ENCODE peak calls at places on chromosomes 12 and 14, in seven cellular contexts. B, P, V, S, M, W and F are unnamed samples.
A peak's percentile ranks its signal among the peaks of the same experiment; 100 is the strongest.

GRCh38 chr14:51337520-51337919 is 97.5 kb downstream of the TMX1 start:
- DNase-seq in B (no peak), P (no peak), V (no peak), S (no peak), M (no peak), W (no peak), F (no peak)

GRCh38 chr12:110279976-110280783 is 867 bp upstream of the ATP2A2 start:
- DNase-seq in B (peak; percentile 45), P (no peak), V (peak; percentile 75), S (peak; percentile 83), M (peak; percentile 34), W (no peak), F (no peak)

GRCh38 chr14:63761356-63762117 is 33.7 kb upstream of the SGPP1 start:
- DNase-seq in B (no peak), P (no peak), V (no peak), S (no peak), M (no peak), W (no peak), F (no peak)

GRCh38 chr12:122888232-122888752 is 7.6 kb downstream of the VPS37B start:
- DNase-seq in B (peak; percentile 80), P (no peak), V (peak; percentile 67), S (peak; percentile 61), M (peak; percentile 88), W (no peak), F (no peak)

GRCh38 chr12:66074561-66074960 is 56.0 kb downstream of the LLPH start:
- DNase-seq in B (no peak), P (no peak), V (no peak), S (no peak), M (peak; percentile 44), W (no peak), F (no peak)

GRCh38 chr12:122206976-122207375 is 3.5 kb downstream of the B3GNT4 start:
- DNase-seq in B (no peak), P (no peak), V (no peak), S (no peak), M (no peak), W (no peak), F (no peak)

GRCh38 chr12:47778842-47779241 is 5.8 kb downstream of the SLC48A1 start:
- DNase-seq in B (no peak), P (no peak), V (no peak), S (peak; percentile 67), M (no peak), W (no peak), F (no peak)

GRCh38 chr12:9731393-9731792 is 1.5 kb downstream of the CLECL1 start:
- DNase-seq in B (no peak), P (no peak), V (peak; percentile 59), S (no peak), M (no peak), W (no peak), F (no peak)

GRCh38 chr14:104680806-104681688 is 8.4 kb upstream of the INF2 start:
- DNase-seq in B (peak; percentile 82), P (no peak), V (peak; percentile 83), S (peak; percentile 74), M (peak; percentile 74), W (no peak), F (no peak)

GRCh38 chr12:49637401-49637800 is 14.0 kb downstream of the PRPF40B start:
- DNase-seq in B (no peak), P (no peak), V (no peak), S (peak; percentile 63), M (no peak), W (no peak), F (no peak)

GRCh38 chr12:101021911-101022388 is 188.1 kb downstream of the SLC5A8 start:
- DNase-seq in B (peak; percentile 88), P (no peak), V (no peak), S (no peak), M (peak; percentile 93), W (no peak), F (peak; percentile 57)

GRCh38 chr14:70782361-70782760 is 27.0 kb downstream of the MAP3K9 start:
- DNase-seq in B (no peak), P (no peak), V (no peak), S (no peak), M (no peak), W (no peak), F (peak; percentile 19)

GRCh38 chr14:38201137-38201828 is 6.4 kb upstream of the SSTR1 start:
- DNase-seq in B (no peak), P (no peak), V (no peak), S (no peak), M (no peak), W (no peak), F (no peak)

DNA sequence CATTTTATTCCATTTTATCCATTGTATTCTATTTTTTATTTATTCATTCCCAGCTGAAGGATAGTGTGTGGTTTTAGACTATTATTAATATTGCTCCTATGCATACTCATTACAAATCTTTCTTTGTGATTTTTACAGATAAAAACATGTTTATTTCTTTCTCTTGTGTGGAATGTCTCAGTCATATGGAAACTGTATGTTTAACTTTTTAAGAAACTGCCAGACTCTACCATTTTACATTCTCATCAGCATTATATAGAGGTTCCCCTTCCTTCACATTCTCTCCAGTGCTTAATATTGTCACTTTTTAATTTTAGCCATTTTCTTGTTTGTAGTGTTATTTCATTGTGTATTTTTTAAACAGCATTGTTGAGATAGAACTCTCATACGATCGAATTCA is 26.7 kb downstream of the PALS1 start:
- DNase-seq in B (no peak), P (no peak), V (no peak), S (no peak), M (no peak), W (no peak), F (no peak)
- H3K4me3 ChIP-seq in B (no peak overlapping the region), P (peak overlapping the region; percentile 5), V (no peak overlapping the region), S (no peak overlapping the region), M (peak overlapping the region; percentile 40), W (no peak overlapping the region), F (no peak overlapping the region)

DNA sequence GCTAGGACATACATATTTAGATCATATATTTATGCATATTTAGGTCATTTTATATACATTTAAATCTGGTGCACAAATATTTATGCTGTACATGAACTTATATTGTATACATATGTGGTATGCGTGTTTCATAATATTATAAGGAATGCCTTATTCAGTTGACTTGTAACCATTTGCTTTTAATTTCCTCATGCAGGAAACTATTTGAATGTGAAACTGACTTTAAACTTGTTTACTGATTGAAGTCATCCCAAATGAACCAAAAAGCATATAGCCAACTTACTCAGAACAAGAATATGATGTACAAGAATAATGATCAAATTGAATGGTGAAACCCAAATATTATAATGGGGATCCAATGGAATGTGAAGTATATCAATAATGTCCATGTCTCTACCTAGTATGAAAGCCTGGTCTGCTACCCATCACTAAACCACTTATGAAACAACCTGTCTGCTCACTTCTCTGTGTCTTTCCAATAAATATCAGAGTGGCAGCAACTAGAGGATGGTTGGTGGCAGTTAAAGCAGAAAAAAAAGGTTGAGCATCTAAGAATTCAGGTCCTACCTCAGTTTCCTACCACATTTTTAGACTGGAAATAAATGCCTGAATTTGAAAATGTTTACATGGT is 38.3 kb downstream of the RPS6KA5 start:
- DNase-seq in B (no peak), P (no peak), V (no peak), S (no peak), M (no peak), W (no peak), F (no peak)
- H3K4me3 ChIP-seq in B (no peak overlapping the region), P (peak overlapping the region; percentile 45), V (peak overlapping the region; percentile 48), S (peak overlapping the region; percentile 52), M (no peak overlapping the region), W (peak overlapping the region; percentile 34), F (no peak overlapping the region)

GRCh38 chr12:3491938-3492867 is 1.2 kb downstream of the PRMT8 start:
- DNase-seq in B (peak; percentile 68), P (no peak), V (no peak), S (peak; percentile 86), M (peak; percentile 61), W (no peak), F (peak; percentile 16)

GRCh38 chr12:3496964-3497363 is 6.0 kb downstream of the PRMT8 start:
- DNase-seq in B (no peak), P (no peak), V (peak; percentile 4), S (no peak), M (no peak), W (no peak), F (no peak)

GRCh38 chr12:3492868-3493224 is 1.8 kb downstream of the PRMT8 start:
- DNase-seq in B (no peak), P (no peak), V (no peak), S (no peak), M (no peak), W (no peak), F (no peak)

GRCh38 chr12:3490848-3491382 is at the start of gene PRMT8:
- DNase-seq in B (peak; percentile 3), P (no peak), V (no peak), S (peak; percentile 67), M (no peak), W (no peak), F (no peak)

DNA sequence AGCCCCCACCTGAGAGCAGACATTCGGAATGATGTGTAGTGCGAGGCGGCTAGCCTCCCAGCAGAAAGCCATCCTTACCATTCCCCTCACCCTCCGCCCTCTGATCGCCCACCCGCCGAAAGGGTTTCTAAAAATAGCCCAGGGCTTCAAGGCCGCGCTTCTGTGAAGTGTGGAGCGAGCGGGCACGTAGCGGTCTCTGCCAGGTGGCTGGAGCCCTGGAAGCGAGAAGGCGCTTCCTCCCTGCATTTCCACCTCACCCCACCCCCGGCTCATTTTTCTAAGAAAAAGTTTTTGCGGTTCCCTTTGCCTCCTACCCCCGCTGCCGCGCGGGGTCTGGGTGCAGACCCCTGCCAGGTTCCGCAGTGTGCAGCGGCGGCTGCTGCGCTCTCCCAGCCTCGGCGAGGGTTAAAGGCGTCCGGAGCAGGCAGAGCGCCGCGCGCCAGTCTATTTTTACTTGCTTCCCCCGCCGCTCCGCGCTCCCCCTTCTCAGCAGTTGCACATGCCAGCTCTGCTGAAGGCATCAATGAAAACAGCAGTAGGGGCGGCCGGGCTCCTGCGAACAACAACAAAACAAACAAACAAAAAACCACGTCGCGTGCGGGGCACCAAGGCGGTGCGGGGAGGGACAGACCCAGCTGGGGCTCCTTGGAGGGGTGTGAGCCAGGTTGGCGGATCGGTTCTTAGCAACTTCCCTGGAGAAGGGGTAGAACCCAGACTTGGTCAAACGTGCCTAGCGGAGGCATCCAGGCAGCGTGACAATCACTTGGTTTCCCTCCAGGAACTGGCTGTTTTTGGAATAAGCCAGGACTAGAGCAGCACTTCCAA is 2.4 kb downstream of the PRMT8 start:
- DNase-seq in B (no peak), P (no peak), V (no peak), S (peak; percentile 74), M (no peak), W (no peak), F (no peak)
- H3K4me3 ChIP-seq in B (no peak overlapping the region), P (no peak overlapping the region), V (no peak overlapping the region), S (peak overlapping the region; percentile 47), M (no peak overlapping the region), W (no peak overlapping the region), F (no peak overlapping the region)

DNA sequence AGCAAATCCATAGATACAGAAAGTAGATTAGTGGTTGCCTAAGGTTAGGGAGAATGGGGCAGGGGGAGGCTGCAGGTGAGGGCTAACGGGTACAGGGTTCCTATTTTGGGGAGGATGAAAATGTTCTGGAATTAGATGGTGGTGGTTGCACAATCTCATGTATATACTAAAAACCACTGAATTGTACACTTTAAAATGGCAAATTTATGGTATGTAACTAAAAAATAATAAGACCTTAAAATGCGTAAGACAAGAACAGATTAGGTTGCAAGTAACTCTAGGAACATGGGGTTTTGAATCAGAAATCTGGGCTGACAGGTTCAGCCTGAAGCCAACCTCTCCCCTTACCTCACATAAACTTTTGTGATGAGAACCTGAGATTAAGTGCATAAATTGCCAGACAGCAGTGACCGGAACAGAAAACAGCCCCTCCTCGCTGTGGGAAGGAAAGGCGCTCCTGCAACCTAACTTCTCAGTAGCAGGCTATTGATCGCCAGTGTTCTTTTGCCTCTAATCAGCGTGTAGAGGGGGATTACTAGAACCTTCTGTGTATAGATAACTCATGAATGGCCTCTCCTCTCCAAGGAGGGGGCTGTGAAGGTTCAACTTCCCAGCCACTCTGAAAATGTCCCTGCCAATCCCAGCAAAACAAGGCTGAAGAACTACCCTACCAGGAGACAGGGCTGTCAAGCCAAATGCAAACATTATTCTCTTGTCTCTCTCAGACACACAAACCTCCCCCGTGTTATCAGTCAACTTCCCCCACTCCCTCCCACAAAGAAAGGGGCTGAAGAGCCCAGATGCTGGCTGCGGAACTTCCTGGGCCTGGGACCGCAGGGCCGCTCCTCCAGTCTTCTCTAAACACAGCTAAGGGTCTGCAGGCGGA is 1.9 kb downstream of the SSH1 start:
- DNase-seq in B (peak; percentile 52), P (no peak), V (no peak), S (no peak), M (peak; percentile 74), W (no peak), F (no peak)
- H3K4me3 ChIP-seq in B (peak overlapping the region; percentile 97), P (peak overlapping the region; percentile 81), V (no peak overlapping the region), S (peak overlapping the region; percentile 90), M (peak overlapping the region; percentile 99), W (peak overlapping the region; percentile 88), F (peak overlapping the region; percentile 81)